ENCODE peak calls at places on chromosomes 5 and 9, in nine cellular contexts. B, U, H, R, E, T, G, L and O are unnamed samples.

GRCh38 chr5:153748823-153749222 is 258.4 kb downstream of the GRIA1 start:
- DNase-seq in B (no peak), R (no peak), U (no peak), T (no peak), L (no peak), E (no peak), G (no peak), H (no peak), O (no peak)

GRCh38 chr9:95516221-95516735 is 493 bp downstream of the PTCH1 start:
- DNase-seq in H (no peak), R (no peak), E (no peak), G (no peak), B (no peak), U (no peak), L (no peak), T (no peak), O (peak)

GRCh38 chr9:84815554-84815953 is 146.0 kb downstream of the NTRK2 start:
- DNase-seq in H (no peak), L (no peak), B (no peak), T (no peak), E (no peak), G (no peak), U (no peak), R (no peak), O (no peak)

GRCh38 chr9:90044710-90045151 is 439.9 kb downstream of the GADD45G start:
- DNase-seq in U (no peak), L (peak), G (peak), E (peak), T (no peak), R (peak), H (no peak), B (peak), O (no peak)

GRCh38 chr5:61823796-61824195 is 482.2 kb upstream of the KIF2A start:
- DNase-seq in B (no peak), L (no peak), U (no peak), G (no peak), T (no peak), E (no peak), R (no peak), H (no peak), O (no peak)

GRCh38 chr9:37859043-37859442 is 44.9 kb downstream of the SLC25A51 start:
- DNase-seq in U (no peak), B (peak), T (no peak), G (peak), E (peak), H (no peak), R (no peak), L (no peak), O (no peak)

GRCh38 chr9:113042884-113043657 is 13.5 kb downstream of the ZFP37 start:
- DNase-seq in H (no peak), G (no peak), L (no peak), U (no peak), B (peak), R (no peak), E (peak), T (no peak), O (no peak)

GRCh38 chr9:135906291-135907005 is 898 bp downstream of the CAMSAP1 start:
- DNase-seq in G (peak), U (no peak), L (peak), E (peak), T (no peak), R (no peak), H (no peak), B (peak), O (no peak)

GRCh38 chr9:128073260-128073886 is 5.3 kb downstream of the SLC25A25 start:
- DNase-seq in H (no peak), R (no peak), G (no peak), L (no peak), T (no peak), E (no peak), U (no peak), B (no peak), O (no peak)

GRCh38 chr5:93585753-93586385 is 2.8 kb downstream of the NR2F1 start:
- DNase-seq in T (no peak), R (no peak), H (no peak), B (no peak), U (no peak), E (no peak), L (no peak), G (no peak), O (no peak)

GRCh38 chr5:61701877-61702602 is 370.0 kb downstream of the ZSWIM6 start:
- DNase-seq in G (no peak), B (no peak), E (no peak), T (no peak), L (no peak), R (no peak), H (peak), U (no peak), O (no peak)

GRCh38 chr5:15037247-15037908 is 165.8 kb upstream of the ANKH start:
- DNase-seq in L (no peak), H (no peak), T (no peak), U (no peak), B (no peak), E (no peak), G (no peak), R (no peak), O (no peak)

GRCh38 chr5:50962934-50963646 is 296.7 kb downstream of the PARP8 start:
- DNase-seq in U (peak), G (peak), H (peak), T (peak), B (peak), E (peak), L (peak), R (peak), O (peak)

GRCh38 chr5:140633081-140633471 is at the start of gene CD14:
- DNase-seq in R (no peak), T (peak), U (no peak), H (no peak), L (no peak), G (peak), E (peak), B (peak), O (peak)

GRCh38 chr5:150311015-150311692 is 8.4 kb upstream of the ARSI start:
- DNase-seq in B (no peak), G (no peak), R (no peak), U (no peak), T (no peak), H (no peak), L (no peak), E (no peak), O (no peak)

GRCh38 chr5:34690898-34691297 is 34.8 kb downstream of the RAI14 start:
- DNase-seq in U (no peak), H (no peak), L (no peak), G (no peak), E (no peak), T (no peak), R (no peak), B (no peak), O (no peak)

GRCh38 chr9:138117836-138118235 is 240.3 kb downstream of the CACNA1B start:
- DNase-seq in G (no peak), U (no peak), L (no peak), R (no peak), E (no peak), T (no peak), B (no peak), H (no peak), O (no peak)

GRCh38 chr9:101791938-101792337 is 53.5 kb upstream of the GRIN3A start:
- DNase-seq in H (no peak), B (peak), U (no peak), E (peak), G (peak), T (peak), R (no peak), L (peak), O (peak)

GRCh38 chr5:142432961-142433360 is 108.1 kb upstream of the SPRY4 start:
- DNase-seq in E (no peak), U (no peak), B (peak), R (no peak), H (no peak), T (no peak), G (no peak), L (no peak), O (no peak)

GRCh38 chr9:131266301-131267229 is 9.7 kb downstream of the FAM78A start:
- DNase-seq in G (peak), R (no peak), H (no peak), E (no peak), B (no peak), T (no peak), L (peak), U (no peak), O (peak)

GRCh38 chr5:176440932-176441706 is 7.1 kb upstream of the FAF2 start:
- DNase-seq in R (no peak), B (peak), L (peak), G (no peak), H (no peak), T (no peak), U (no peak), E (no peak), O (no peak)

GRCh38 chr9:138022756-138023393 is 145.3 kb downstream of the CACNA1B start:
- DNase-seq in H (no peak), U (no peak), B (no peak), L (no peak), G (no peak), R (no peak), T (no peak), E (no peak), O (no peak)

GRCh38 chr5:40441733-40442132 is 238.0 kb upstream of the PTGER4 start:
- DNase-seq in U (no peak), G (no peak), L (no peak), E (no peak), T (no peak), H (no peak), B (no peak), R (no peak), O (no peak)

GRCh38 chr9:81052846-81053245 is 636.5 kb downstream of the TLE1 start:
- DNase-seq in L (no peak), T (no peak), G (peak), B (no peak), E (no peak), R (no peak), U (no peak), H (no peak), O (no peak)

GRCh38 chr9:23587433-23587832 is 238.6 kb downstream of the ELAVL2 start:
- DNase-seq in E (no peak), U (peak), B (no peak), L (peak), T (no peak), G (no peak), H (no peak), R (no peak), O (peak)

GRCh38 chr5:6747103-6747502 is 33.9 kb downstream of the TENT4A start:
- DNase-seq in T (no peak), B (no peak), G (no peak), R (no peak), E (no peak), H (no peak), L (no peak), U (no peak), O (peak)

GRCh38 chr9:16499866-16500265 is 370.6 kb downstream of the BNC2 start:
- DNase-seq in B (no peak), L (no peak), R (no peak), E (no peak), T (no peak), H (no peak), U (no peak), G (peak), O (no peak)

GRCh38 chr9:36150529-36151305 is 14.2 kb downstream of the GLIPR2 start:
- DNase-seq in R (no peak), T (no peak), G (no peak), U (no peak), L (no peak), H (no peak), B (no peak), E (no peak), O (no peak)

GRCh38 chr9:108476574-108476973 is 379.2 kb downstream of the ACTL7B start:
- DNase-seq in T (no peak), L (peak), B (no peak), U (no peak), G (peak), E (no peak), H (no peak), R (no peak), O (no peak)

GRCh38 chr9:21597284-21597683 is 115.2 kb upstream of the IFNE start:
- DNase-seq in R (no peak), G (no peak), B (no peak), E (no peak), U (no peak), H (no peak), L (no peak), T (no peak), O (no peak)

GRCh38 chr5:180784497-180785097 is 18.0 kb downstream of the MGAT1 start:
- DNase-seq in H (peak), G (peak), T (peak), L (peak), E (peak), B (peak), R (peak), U (peak), O (peak)

GRCh38 chr5:100898504-100899346 is 4.4 kb downstream of the ST8SIA4 start:
- DNase-seq in H (no peak), B (no peak), E (no peak), R (no peak), T (no peak), U (no peak), G (no peak), L (no peak), O (no peak)

GRCh38 chr5:141834331-141834730 is 43.9 kb downstream of the PCDH1 start:
- DNase-seq in B (no peak), L (no peak), G (no peak), H (no peak), T (no peak), R (no peak), U (no peak), E (no peak), O (no peak)